ENCODE peak calls at places on chromosomes 16 and 17, in four cellular contexts. F is endothelial cell, G is mucosa of descending colon, A is psoas muscle. N is an unnamed sample.

GRCh38 chr16:4979736-4980660 is 21.9 kb downstream of the SEC14L5 start:
- DNase-seq in F (no peak), G (no peak), A (no peak), N (no peak)

GRCh38 chr17:59366773-59367656 is 35.6 kb downstream of the YPEL2 start:
- DNase-seq in F (no peak), G (peak), A (no peak), N (no peak)

GRCh38 chr16:46768809-46769208 is 20.7 kb upstream of the MYLK3 start:
- DNase-seq in F (no peak), G (no peak), A (peak), N (no peak)

GRCh38 chr17:45096141-45096540 is 35.0 kb downstream of the NMT1 start:
- DNase-seq in F (no peak), G (peak), A (no peak), N (no peak)

GRCh38 chr17:44599298-44600175 is 42.3 kb downstream of the FZD2 start:
- DNase-seq in F (no peak), G (peak), A (peak), N (no peak)

GRCh38 chr17:43125967-43126910 is 1.1 kb upstream of the BRCA1 start:
- DNase-seq in F (no peak), G (no peak), A (no peak), N (no peak)

GRCh38 chr17:18102640-18103039 is 5.9 kb upstream of the MYO15A start:
- DNase-seq in F (no peak), G (no peak), A (no peak), N (peak)

GRCh38 chr16:13856398-13856797 is 63.6 kb upstream of the ERCC4 start:
- DNase-seq in F (no peak), G (no peak), A (no peak), N (no peak)

GRCh38 chr17:7348478-7349242 is 3.3 kb upstream of the KCTD11 start:
- DNase-seq in F (no peak), G (no peak), A (no peak), N (no peak)

GRCh38 chr17:13036776-13037175 is 18.9 kb upstream of the ELAC2 start:
- DNase-seq in F (no peak), G (no peak), A (no peak), N (no peak)

GRCh38 chr17:42679001-42679491 is 2.3 kb upstream of the PLEKHH3 start:
- DNase-seq in F (no peak), G (peak), A (no peak), N (no peak)

GRCh38 chr17:68248886-68249872 is 1.3 kb downstream of the AMZ2 start:
- DNase-seq in F (no peak), G (no peak), A (no peak), N (no peak)

GRCh38 chr17:81719410-81720266 is 7.6 kb downstream of the SLC25A10 start:
- DNase-seq in F (no peak), G (no peak), A (no peak), N (no peak)

GRCh38 chr17:47131761-47132160 is 57.3 kb downstream of the CDC27 start:
- DNase-seq in F (no peak), G (no peak), A (no peak), N (no peak)

GRCh38 chr17:16483021-16483645 is 8.9 kb downstream of the LRRC75A start:
- DNase-seq in F (no peak), G (no peak), A (no peak), N (no peak)

GRCh38 chr17:81641825-81642489 is 5.0 kb downstream of the TSPAN10 start:
- DNase-seq in F (no peak), G (no peak), A (no peak), N (no peak)

GRCh38 chr16:77468831-77469230 is 34.0 kb upstream of the ADAMTS18 start:
- DNase-seq in F (no peak), G (no peak), A (no peak), N (no peak)

GRCh38 chr16:14301150-14302030 is 230.3 kb downstream of the MRTFB start:
- DNase-seq in F (no peak), G (peak), A (peak), N (no peak)

GRCh38 chr17:79696159-79696982 is 34.4 kb upstream of the ENPP7 start:
- DNase-seq in F (no peak), G (no peak), A (no peak), N (no peak)

GRCh38 chr17:32558328-32558955 is 71.6 kb downstream of the CDK5R1 start:
- DNase-seq in F (no peak), G (no peak), A (no peak), N (no peak)

GRCh38 chr17:14268264-14268663 is 31.6 kb upstream of the CDRT15 start:
- DNase-seq in F (no peak), G (no peak), A (no peak), N (no peak)

GRCh38 chr16:67708368-67708771 is 10.7 kb downstream of the GFOD2 start:
- DNase-seq in F (no peak), G (no peak), A (peak), N (no peak)

GRCh38 chr17:69390735-69391501 is 23.6 kb upstream of the MAP2K6 start:
- DNase-seq in F (no peak), G (peak), A (no peak), N (no peak)

DNA sequence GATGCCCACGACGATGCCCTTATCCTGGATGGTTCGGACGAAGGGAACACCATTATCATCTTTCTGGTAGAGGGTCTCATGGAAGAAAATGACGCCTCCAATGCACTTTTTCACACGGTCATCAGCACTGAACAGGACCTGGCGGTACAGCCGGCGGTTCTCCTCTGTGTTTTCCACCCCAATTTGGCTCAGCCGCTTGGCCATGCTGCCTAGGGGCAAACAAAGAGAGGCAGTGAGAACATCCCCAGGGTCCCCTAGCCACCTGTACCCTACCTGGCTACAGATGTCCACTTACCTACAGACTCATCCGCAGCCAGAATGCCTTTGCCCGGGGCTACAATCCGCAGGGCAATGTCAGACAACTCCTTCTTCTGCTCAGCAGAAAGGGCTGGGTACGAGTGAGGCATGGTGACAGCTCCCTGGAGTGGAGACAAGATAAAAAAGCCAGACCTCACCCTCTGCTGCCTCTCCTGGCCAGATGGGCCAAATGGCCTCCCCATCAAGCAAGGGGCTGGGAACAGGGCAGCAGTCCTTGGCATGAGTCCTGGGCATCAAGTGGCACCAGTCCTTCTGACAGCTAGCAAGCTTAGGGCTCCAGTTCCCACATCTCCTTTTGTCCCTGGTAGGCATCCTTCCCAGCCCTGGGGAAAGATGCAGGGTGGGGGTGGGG is 1.4 kb downstream of the ALDOC start:
- DNase-seq in F (no peak), G (no peak), A (no peak), N (no peak)
- TF ChIP-seq CTCF in F (no peak), G (no peak), A (no peak), N (no peak)

GRCh38 chr17:8572767-8573166 is 57.8 kb downstream of the MYH10 start:
- DNase-seq in F (no peak), G (no peak), A (no peak), N (no peak)
- TF ChIP-seq CTCF in F (no peak), G (no peak), A (peak), N (no peak)

GRCh38 chr17:48330386-48330785 is 99.6 kb downstream of the SKAP1 start:
- DNase-seq in F (no peak), G (no peak), A (no peak), N (no peak)
- TF ChIP-seq CTCF in F (no peak), G (no peak), A (no peak), N (no peak)

GRCh38 chr16:63461248-63461841 is 1425.1 kb upstream of the CDH8 start:
- DNase-seq in F (peak), G (peak), A (no peak), N (no peak)
- TF ChIP-seq CTCF in F (peak), G (no peak), A (peak), N (no peak)

GRCh38 chr17:76453431-76453743 is 435 bp upstream of the UBE2O start:
- DNase-seq in F (no peak), G (no peak), A (no peak), N (no peak)

GRCh38 chr17:76452102-76452645 is 778 bp downstream of the UBE2O start:
- DNase-seq in F (peak), G (peak), A (no peak), N (no peak)

GRCh38 chr17:76451480-76451879 is 1.5 kb downstream of the UBE2O start:
- DNase-seq in F (no peak), G (no peak), A (no peak), N (no peak)

GRCh38 chr17:76449126-76449525 is 3.8 kb downstream of the UBE2O start:
- DNase-seq in F (no peak), G (no peak), A (no peak), N (no peak)

DNA sequence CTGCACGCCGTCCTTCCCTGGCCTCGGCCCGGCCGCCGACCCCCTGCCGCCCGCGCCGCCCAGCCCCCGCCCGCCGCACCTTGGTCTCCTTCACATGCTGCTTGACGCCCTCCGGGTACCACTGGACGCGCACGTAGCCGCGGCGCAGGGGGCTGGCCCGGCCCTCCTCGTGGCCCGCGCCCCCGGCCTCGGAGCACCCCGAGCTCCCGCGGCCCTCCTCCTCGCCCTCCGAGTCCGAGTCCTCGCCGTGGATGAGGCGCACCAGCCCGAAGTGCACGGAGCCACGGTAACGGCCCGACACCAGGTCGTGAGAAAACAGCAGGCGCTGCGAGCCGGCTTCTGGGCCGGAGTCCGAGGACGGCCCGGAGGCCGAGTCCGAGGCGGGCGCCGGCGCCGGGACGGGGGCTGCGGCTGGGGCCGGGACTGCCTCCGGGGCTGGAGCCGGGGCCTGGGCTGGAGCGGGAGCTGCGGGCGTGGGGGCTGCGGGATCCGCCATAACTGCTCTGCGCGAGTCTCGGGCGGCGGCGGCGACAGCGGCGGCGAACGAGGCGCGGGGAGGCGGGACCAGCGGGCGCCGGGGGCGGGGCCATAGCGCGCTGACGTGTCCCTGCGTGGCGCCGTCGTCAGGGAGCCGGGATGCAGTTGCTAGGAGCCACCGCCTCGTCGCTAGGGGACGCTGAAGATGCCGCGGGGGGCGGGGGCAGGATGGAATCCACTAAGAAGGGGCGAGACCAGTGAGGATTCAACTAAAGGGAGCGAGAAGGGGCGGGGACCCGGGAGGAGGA is at the start of gene UBE2O:
- DNase-seq in F (peak), G (peak), A (peak), N (peak)
- TF ChIP-seq CTCF in F (peak), G (peak), A (peak), N (no peak)

GRCh38 chr16:1538804-1539520 is 5.5 kb downstream of the TMEM204 start:
- DNase-seq in F (no peak), G (no peak), A (no peak), N (no peak)
- TF ChIP-seq CTCF in F (no peak), G (no peak), A (no peak), N (no peak)

GRCh38 chr17:65553009-65553645 is 8.3 kb downstream of the AXIN2 start:
- DNase-seq in F (no peak), G (no peak), A (no peak), N (no peak)

GRCh38 chr17:65553646-65554567 is 7.5 kb downstream of the AXIN2 start:
- DNase-seq in F (no peak), G (peak), A (no peak), N (no peak)

GRCh38 chr17:65556014-65556909 is 5.2 kb downstream of the AXIN2 start:
- DNase-seq in F (peak), G (peak), A (peak), N (peak)

GRCh38 chr17:65556910-65557348 is 4.5 kb downstream of the AXIN2 start:
- DNase-seq in F (no peak), G (no peak), A (no peak), N (no peak)

GRCh38 chr17:65554568-65555223 is 6.8 kb downstream of the AXIN2 start:
- DNase-seq in F (no peak), G (peak), A (no peak), N (no peak)
- TF ChIP-seq CTCF in F (no peak), G (no peak), A (peak), N (no peak)

GRCh38 chr17:30235386-30236296 is at the start of gene SLC6A4:
- DNase-seq in F (no peak), G (no peak), A (no peak), N (no peak)

GRCh38 chr17:30238003-30238344 is 2.5 kb upstream of the SLC6A4 start:
- DNase-seq in F (no peak), G (no peak), A (no peak), N (no peak)

GRCh38 chr17:30236297-30236624 is 764 bp upstream of the SLC6A4 start:
- DNase-seq in F (no peak), G (no peak), A (no peak), N (no peak)

GRCh38 chr17:30237296-30238002 is 2.0 kb upstream of the SLC6A4 start:
- DNase-seq in F (no peak), G (no peak), A (no peak), N (no peak)

GRCh38 chr17:30236807-30237206 is 1.3 kb upstream of the SLC6A4 start:
- DNase-seq in F (peak), G (peak), A (peak), N (no peak)
- TF ChIP-seq CTCF in F (peak), G (no peak), A (peak), N (no peak)

N was measured in activated B cell treated with CpG ODN at 0.5 μM for 24 hours.